ENCODE peak calls at places on chromosomes 3 and 15, in four cellular contexts. R, G, O and C are unnamed samples.

GRCh38 chr3:189080745-189081144 is 91.0 kb upstream of the TPRG1 start:
- DNase-seq in R (no peak), G (no peak), O (no peak), C (no peak)

GRCh38 chr15:85646538-85647091 is 148.1 kb downstream of the KLHL25 start:
- DNase-seq in R (no peak), G (peak; percentile 94), O (no peak), C (peak; percentile 94)

GRCh38 chr3:115512565-115513410 is 110.5 kb upstream of the GAP43 start:
- DNase-seq in R (no peak), G (peak; percentile 66), O (peak; percentile 55), C (peak; percentile 56)

GRCh38 chr3:123031051-123031450 is 3.5 kb upstream of the SEMA5B start:
- DNase-seq in R (no peak), G (no peak), O (no peak), C (no peak)

GRCh38 chr3:105523496-105523895 is 156.8 kb downstream of the ALCAM start:
- DNase-seq in R (no peak), G (peak; percentile 43), O (no peak), C (no peak)

GRCh38 chr15:98800437-98801233 is 152.3 kb downstream of the IGF1R start:
- DNase-seq in R (peak; percentile 54), G (peak; percentile 83), O (peak; percentile 84), C (peak; percentile 72)

GRCh38 chr3:4099607-4100006 is 203.6 kb upstream of the SETMAR start:
- DNase-seq in R (no peak), G (no peak), O (no peak), C (no peak)

GRCh38 chr15:72722071-72722696 is 36.2 kb downstream of the BBS4 start:
- DNase-seq in R (peak; percentile 56), G (peak; percentile 64), O (peak; percentile 81), C (peak; percentile 45)

GRCh38 chr3:195806211-195806915 is 5.4 kb downstream of the MUC4 start:
- DNase-seq in R (no peak), G (no peak), O (peak; percentile 12), C (no peak)

GRCh38 chr3:44117736-44118135 is 124.0 kb upstream of the TOPAZ1 start:
- DNase-seq in R (no peak), G (no peak), O (no peak), C (no peak)

GRCh38 chr15:75352186-75352585 is 5.3 kb downstream of the NEIL1 start:
- DNase-seq in R (no peak), G (no peak), O (no peak), C (no peak)

GRCh38 chr3:40523781-40524180 is 979 bp upstream of the ZNF621 start:
- DNase-seq in R (no peak), G (no peak), O (no peak), C (no peak)

GRCh38 chr3:190130700-190131099 is 10.0 kb upstream of the P3H2 start:
- DNase-seq in R (no peak), G (no peak), O (no peak), C (no peak)

GRCh38 chr3:89184151-89184550 is 76.7 kb downstream of the EPHA3 start:
- DNase-seq in R (no peak), G (no peak), O (no peak), C (no peak)

GRCh38 chr15:63481105-63481810 is 23.1 kb upstream of the USP3 start:
- DNase-seq in R (no peak), G (no peak), O (no peak), C (peak; percentile 18)

GRCh38 chr3:168071971-168072645 is 23.6 kb downstream of the GOLIM4 start:
- DNase-seq in R (no peak), G (no peak), O (no peak), C (no peak)

GRCh38 chr3:145017959-145018358 is 1046.3 kb downstream of the DIPK2A start:
- DNase-seq in R (no peak), G (peak; percentile 62), O (no peak), C (peak; percentile 49)

GRCh38 chr3:43707998-43708397 is 17.3 kb downstream of the ABHD5 start:
- DNase-seq in R (peak; percentile 43), G (peak; percentile 97), O (no peak), C (peak; percentile 97)

GRCh38 chr3:197000211-197000610 is 29.4 kb downstream of the MELTF start:
- DNase-seq in R (no peak), G (no peak), O (no peak), C (no peak)

GRCh38 chr3:42704136-42704841 is 1.7 kb upstream of the HHATL start:
- DNase-seq in R (no peak), G (no peak), O (no peak), C (no peak)

GRCh38 chr3:170499562-170500156 is 81.0 kb downstream of the CLDN11 start:
- DNase-seq in R (peak; percentile 79), G (peak; percentile 40), O (peak; percentile 52), C (no peak)

GRCh38 chr3:62758296-62759066 is 116.7 kb downstream of the CADPS start:
- DNase-seq in R (no peak), G (peak; percentile 14), O (no peak), C (peak; percentile 3)

DNA sequence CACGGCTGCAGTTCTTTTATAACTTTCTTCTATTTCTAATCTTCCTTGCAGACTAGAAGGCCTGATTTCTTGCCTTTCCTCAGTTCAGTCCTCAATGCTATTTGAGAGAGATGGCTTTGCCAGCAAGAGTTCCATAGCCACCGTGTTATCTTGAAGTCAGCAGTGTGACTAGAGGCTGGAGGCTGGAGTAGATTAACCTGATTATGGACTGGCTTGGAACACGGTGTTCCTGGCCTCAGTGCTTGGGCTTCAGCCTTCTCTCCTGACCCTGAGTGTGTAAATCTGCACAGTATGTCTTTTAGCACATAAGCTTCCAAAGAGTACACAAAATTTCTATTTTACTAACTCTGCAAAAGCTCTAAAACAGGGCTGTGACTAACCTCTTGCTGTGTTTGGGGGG is 61.4 kb downstream of the CCDC54 start:
- DNase-seq in R (no peak), G (no peak), O (no peak), C (no peak)
- H2AFZ ChIP-seq in R (no peak overlapping the region), G (no peak overlapping the region), O (no peak overlapping the region), C (no peak overlapping the region)

GRCh38 chr3:173395412-173396181 is 1.9 kb upstream of the NLGN1 start:
- DNase-seq in R (no peak), G (peak; percentile 91), O (peak; percentile 90), C (peak; percentile 85)
- TF ChIP-seq EZH2 in R (no peak), G (no peak), O (no peak), C (peak; percentile 40)

GRCh38 chr15:68399096-68400065 is 32.6 kb downstream of the ITGA11 start:
- DNase-seq in R (no peak), G (peak; percentile 49), O (no peak), C (peak; percentile 42)
- H2AFZ ChIP-seq in R (no peak overlapping the region), G (no peak overlapping the region), O (no peak overlapping the region), C (no peak overlapping the region)

GRCh38 chr15:67825880-67826716 is 789 bp downstream of the SKOR1 start:
- DNase-seq in R (no peak), G (no peak), O (no peak), C (no peak)

GRCh38 chr15:67823371-67824156 is 1.7 kb upstream of the SKOR1 start:
- DNase-seq in R (no peak), G (no peak), O (no peak), C (no peak)

GRCh38 chr15:67824157-67824899 is 981 bp upstream of the SKOR1 start:
- DNase-seq in R (no peak), G (no peak), O (no peak), C (no peak)

GRCh38 chr15:67826717-67827560 is 1.6 kb downstream of the SKOR1 start:
- DNase-seq in R (no peak), G (no peak), O (no peak), C (no peak)

DNA sequence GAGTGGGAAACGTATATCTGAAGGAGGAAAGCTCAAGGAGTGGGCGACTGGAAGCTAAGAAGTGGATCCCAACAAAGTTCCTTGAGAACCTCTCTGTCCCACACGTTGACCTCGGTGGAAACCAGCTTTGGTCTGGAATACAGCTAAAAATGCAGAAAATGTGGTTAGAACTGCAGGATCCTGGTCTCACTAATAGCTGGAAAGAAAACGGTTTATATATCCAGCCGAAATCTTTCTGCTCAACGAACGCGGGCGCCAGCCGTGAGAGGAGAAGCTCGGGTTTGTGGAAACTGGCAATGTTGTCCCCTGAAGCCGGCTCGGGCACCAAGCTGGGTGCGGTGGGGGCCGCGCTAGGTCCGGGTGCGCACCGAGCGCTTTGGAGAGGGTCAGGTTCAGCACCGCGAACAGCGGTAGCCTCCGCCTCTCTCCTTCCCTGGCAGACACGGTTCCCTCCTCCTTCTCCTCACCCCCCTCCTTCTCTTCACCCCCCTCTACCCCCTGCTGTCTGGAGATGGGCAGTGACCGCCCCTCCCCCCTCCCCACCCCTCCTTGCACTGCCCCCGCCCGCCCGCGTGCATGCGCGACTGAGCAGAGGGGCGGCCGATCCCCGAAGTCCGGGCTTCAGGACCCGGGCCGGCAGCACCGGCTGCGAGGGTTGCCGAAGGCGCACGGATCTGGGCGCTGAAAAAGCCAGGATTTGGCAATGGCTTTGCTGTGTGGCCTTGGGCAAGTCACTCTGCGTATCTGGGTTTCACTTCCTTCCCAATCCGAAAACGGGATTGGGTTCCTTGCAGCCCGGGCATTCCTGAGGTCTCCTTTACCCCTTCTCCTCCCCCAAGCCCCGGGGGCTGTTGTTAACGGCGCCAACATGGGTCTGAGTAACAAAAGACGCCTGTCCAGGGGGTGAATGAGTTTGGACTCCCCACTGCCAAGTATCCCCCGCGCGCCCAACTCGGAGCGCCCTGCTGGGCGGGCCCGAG is at the start of gene SKOR1:
- DNase-seq in R (no peak), G (peak; percentile 46), O (peak; percentile 62), C (peak; percentile 33)
- TF ChIP-seq EZH2 in R (no peak), G (no peak), O (no peak), C (peak; percentile 26)

GRCh38 chr15:28013480-28013879 is 85.6 kb downstream of the OCA2 start:
- DNase-seq in R (no peak), G (no peak), O (no peak), C (no peak)
- H2AFZ ChIP-seq in R (no peak overlapping the region), G (no peak overlapping the region), O (no peak overlapping the region), C (no peak overlapping the region)

GRCh38 chr3:183116051-183116614 is 16.8 kb upstream of the MCCC1 start:
- DNase-seq in R (peak; percentile 39), G (no peak), O (peak; percentile 79), C (no peak)
- TF ChIP-seq EZH2 in R (no peak), G (peak; percentile 29), O (no peak), C (peak; percentile 27)

GRCh38 chr3:49928511-49929017 is 1.0 kb downstream of the MON1A start:
- DNase-seq in R (no peak), G (no peak), O (no peak), C (no peak)

GRCh38 chr3:49926117-49926728 is 3.4 kb downstream of the MON1A start:
- DNase-seq in R (no peak), G (no peak), O (no peak), C (no peak)

GRCh38 chr3:49927798-49928197 is 1.8 kb downstream of the MON1A start:
- DNase-seq in R (peak; percentile 47), G (no peak), O (no peak), C (no peak)

GRCh38 chr3:49924683-49925082 is 4.9 kb downstream of the MON1A start:
- DNase-seq in R (no peak), G (peak; percentile 83), O (no peak), C (peak; percentile 77)

GRCh38 chr3:49925485-49925884 is 4.1 kb downstream of the MON1A start:
- DNase-seq in R (no peak), G (no peak), O (no peak), C (no peak)
- H2AFZ ChIP-seq in R (no peak overlapping the region), G (no peak overlapping the region), O (no peak overlapping the region), C (no peak overlapping the region)

GRCh38 chr15:68431792-68432401 is at the start of gene ITGA11:
- DNase-seq in R (no peak), G (peak; percentile 74), O (peak; percentile 79), C (peak; percentile 55)
- TF ChIP-seq EZH2 in R (no peak), G (no peak), O (peak; percentile 48), C (no peak)